ENCODE peak calls at places on chromosomes 11 and 22, in eight cellular contexts. B is uterus, C is tibial nerve, O is spleen, V is stomach, A is IMR-90, M is K562, R is adrenal gland. N is an unnamed sample.

GRCh38 chr11:1791912-1792311 is 28.2 kb upstream of the CTSD start:
- DNase-seq in V (no peak), A (no peak), R (no peak), C (no peak), B (no peak), O (no peak), M (no peak), N (no peak)

GRCh38 chr11:1297576-1298473 is 11.6 kb downstream of the TOLLIP start:
- DNase-seq in M (no peak), B (peak; percentile 13), O (peak; percentile 80), A (no peak), R (no peak), C (no peak), V (peak; percentile 72), N (no peak)

GRCh38 chr11:94563176-94563847 is 3.9 kb upstream of the PIWIL4 start:
- DNase-seq in M (peak; percentile 52), B (no peak), V (no peak), O (no peak), A (peak; percentile 77), C (no peak), R (no peak), N (no peak)

GRCh38 chr11:103927535-103927934 is 108.9 kb upstream of the DDI1 start:
- DNase-seq in O (no peak), A (peak; percentile 58), V (no peak), C (no peak), R (no peak), B (no peak), M (no peak), N (no peak)

GRCh38 chr11:70428701-70429427 is 30.5 kb downstream of the CTTN start:
- DNase-seq in A (no peak), V (no peak), M (no peak), C (no peak), O (no peak), R (no peak), B (no peak), N (no peak)

GRCh38 chr11:6604081-6604626 is 580 bp downstream of the ILK start:
- DNase-seq in C (peak; percentile 54), A (peak; percentile 70), M (peak; percentile 81), R (peak; percentile 61), O (peak; percentile 89), V (peak; percentile 45), B (peak; percentile 65), N (peak; percentile 66)

GRCh38 chr11:2927851-2928604 is 1.2 kb downstream of the PHLDA2 start:
- DNase-seq in V (no peak), B (no peak), O (peak; percentile 67), M (peak; percentile 38), C (no peak), R (no peak), A (peak; percentile 28), N (no peak)

GRCh38 chr22:29314537-29315285 is 786 bp downstream of the RASL10A start:
- DNase-seq in B (no peak), R (no peak), C (no peak), M (no peak), A (no peak), V (no peak), O (peak; percentile 69), N (no peak)

GRCh38 chr11:116970485-116971292 is 127.5 kb downstream of the SIK3 start:
- DNase-seq in C (no peak), B (no peak), A (peak; percentile 32), V (no peak), R (no peak), M (peak; percentile 46), O (no peak), N (no peak)

GRCh38 chr11:65814131-65814959 is 19.4 kb upstream of the SNX32 start:
- DNase-seq in O (no peak), C (no peak), M (no peak), A (peak; percentile 28), R (peak; percentile 20), B (no peak), V (peak; percentile 35), N (no peak)

GRCh38 chr11:35491231-35491871 is 34.1 kb downstream of the PAMR1 start:
- DNase-seq in M (no peak), V (no peak), C (no peak), O (no peak), A (peak; percentile 96), R (no peak), B (no peak), N (no peak)

GRCh38 chr11:110295487-110296225 is 758 bp downstream of the RDX start:
- DNase-seq in O (peak; percentile 93), B (peak; percentile 34), M (peak; percentile 72), V (peak; percentile 61), R (peak; percentile 58), C (peak; percentile 51), A (peak; percentile 40), N (peak; percentile 76)

GRCh38 chr11:3101921-3102640 is 44.9 kb upstream of the CARS1 start:
- DNase-seq in O (no peak), R (no peak), C (no peak), M (no peak), B (no peak), A (no peak), V (peak; percentile 21), N (no peak)

GRCh38 chr11:2775626-2776350 is 76.0 kb upstream of the KCNQ1OT1 start:
- DNase-seq in R (peak; percentile 11), B (peak; percentile 12), V (peak; percentile 17), M (no peak), C (no peak), A (no peak), O (peak; percentile 72), N (peak; percentile 2)

GRCh38 chr22:50587407-50587806 is 4.8 kb upstream of the CHKB start:
- DNase-seq in C (no peak), B (no peak), A (no peak), R (no peak), M (no peak), V (no peak), O (peak; percentile 37), N (no peak)

GRCh38 chr11:128502736-128503135 is 84.6 kb downstream of the ETS1 start:
- DNase-seq in A (peak; percentile 96), C (no peak), B (no peak), M (no peak), O (no peak), V (no peak), R (no peak), N (no peak)

GRCh38 chr11:89176938-89177337 is 737 bp upstream of the TYR start:
- DNase-seq in A (no peak), V (no peak), M (no peak), O (no peak), C (no peak), R (no peak), B (no peak), N (no peak)

GRCh38 chr11:125167954-125168821 is 3.6 kb downstream of the PKNOX2 start:
- DNase-seq in M (no peak), C (no peak), B (no peak), A (peak; percentile 88), O (no peak), V (peak; percentile 38), R (no peak), N (no peak)

GRCh38 chr22:42720263-42721044 is at the start of gene A4GALT:
- DNase-seq in A (no peak), C (no peak), B (no peak), V (no peak), M (no peak), R (no peak), O (peak; percentile 83), N (no peak)

GRCh38 chr11:113242767-113243397 is 71.5 kb upstream of the TTC12 start:
- DNase-seq in M (no peak), B (peak; percentile 26), V (no peak), O (no peak), A (peak; percentile 9), R (no peak), C (peak; percentile 5), N (no peak)

DNA sequence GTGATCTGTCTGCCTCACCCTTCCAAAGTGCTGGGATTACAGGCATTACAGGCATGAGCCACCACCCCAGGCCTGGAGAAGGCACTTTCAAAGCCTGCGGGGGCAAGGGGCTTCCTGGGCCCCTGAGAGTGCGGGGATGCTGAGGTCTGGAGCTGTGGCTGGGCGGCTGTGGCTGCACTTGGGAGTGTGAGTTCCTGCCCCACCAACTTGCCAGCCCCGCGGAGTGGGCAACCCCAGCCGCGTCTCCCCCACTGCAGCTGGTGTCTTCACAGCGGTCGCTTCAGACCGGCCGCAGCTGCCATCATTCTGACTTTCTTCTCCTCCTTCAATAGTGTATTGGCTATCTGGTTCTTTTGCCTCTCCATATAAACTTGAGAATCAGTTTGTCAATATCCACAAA is 10.7 kb upstream of the MAP6 start:
- DNase-seq in A (no peak), M (no peak), C (no peak), V (no peak), R (no peak), B (no peak), O (no peak), N (no peak)
- H3K27me3 ChIP-seq in A (peaks cover 28% of the 10 kb centered on the region), M (peaks cover 22% of the 10 kb centered on the region), C (no peaks in the 10 kb centered on the region), V (peaks cover 18% of the 10 kb centered on the region), R (no peaks in the 10 kb centered on the region), B (peaks cover 3% of the 10 kb centered on the region), O (peaks cover 11% of the 10 kb centered on the region), N (no peaks in the 10 kb centered on the region)

GRCh38 chr22:40101417-40102101 is 76.2 kb upstream of the TNRC6B start:
- DNase-seq in O (no peak), R (no peak), V (no peak), B (no peak), C (no peak), M (no peak), A (no peak), N (no peak)
- TF ChIP-seq POLR2A in O (no peak), R (no peak), V (no peak), B (no peak), C (no peak), M (no peak), A (no peak), N (no peak)

GRCh38 chr11:68224606-68225005 is 11.5 kb upstream of the KMT5B start:
- DNase-seq in B (no peak), A (no peak), M (no peak), V (no peak), R (no peak), O (no peak), C (no peak), N (no peak)

GRCh38 chr11:68231598-68231997 is 18.5 kb upstream of the KMT5B start:
- DNase-seq in B (no peak), R (no peak), A (no peak), O (no peak), C (no peak), V (no peak), M (no peak), N (no peak)

GRCh38 chr11:68226421-68226820 is 13.3 kb upstream of the KMT5B start:
- DNase-seq in B (no peak), A (no peak), M (no peak), C (no peak), V (no peak), O (no peak), R (no peak), N (no peak)

GRCh38 chr11:68229601-68230000 is 16.5 kb upstream of the KMT5B start:
- DNase-seq in O (no peak), R (no peak), A (no peak), B (no peak), M (no peak), V (no peak), C (no peak), N (no peak)
- H3K9me3 ChIP-seq in O (peaks cover 39% of the 10 kb centered on the region), R (no peaks in the 10 kb centered on the region), A (peaks cover 13% of the 10 kb centered on the region), B (no peaks in the 10 kb centered on the region), M (peaks cover 4% of the 10 kb centered on the region), V (peaks cover 8% of the 10 kb centered on the region), C (peaks cover 39% of the 10 kb centered on the region), N (no peaks in the 10 kb centered on the region)

DNA sequence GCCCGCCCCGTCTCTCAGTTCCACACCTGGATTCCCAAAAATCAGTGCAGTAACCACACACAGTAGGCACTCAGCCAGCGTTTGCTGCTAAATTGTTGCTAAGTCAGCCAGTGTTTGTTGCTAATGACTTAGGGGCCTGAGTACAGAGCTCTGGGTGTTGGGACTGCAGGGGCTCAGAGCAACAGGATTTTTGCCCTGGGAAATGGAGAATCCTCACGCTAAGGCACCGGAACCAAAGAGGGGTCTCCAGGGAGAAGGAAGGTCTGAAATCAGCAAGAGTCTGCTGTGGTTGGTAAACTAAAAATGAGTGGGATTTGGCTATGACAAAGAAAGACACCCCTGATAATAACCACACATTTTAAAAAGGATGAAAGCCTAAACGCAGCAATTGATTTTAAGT is 22.7 kb upstream of the ALX4 start:
- DNase-seq in V (no peak), A (no peak), M (peak; percentile 18), R (no peak), C (no peak), B (no peak), O (no peak), N (no peak)
- H3K27me3 ChIP-seq in V (peaks cover 70% of the 10 kb centered on the region), A (peaks cover 72% of the 10 kb centered on the region), M (no peaks in the 10 kb centered on the region), R (peaks cover 48% of the 10 kb centered on the region), C (no peaks in the 10 kb centered on the region), B (peaks cover 25% of the 10 kb centered on the region), O (peaks cover 74% of the 10 kb centered on the region), N (peaks cover 8% of the 10 kb centered on the region)